ENCODE peak calls at places on chromosomes 4 and X, in five cellular contexts. One of them, this sample, is unnamed.

GRCh38 chr4:113541933-113542332 is 219.6 kb downstream of the CAMK2D start:
- DNase-seq in CD4-positive, alpha-beta T cell: no peak
- DNase-seq in astrocyte of the spinal cord: no peak
- DNase-seq in substantia nigra: no peak
- DNase-seq in heart left ventricle: no peak
- DNase-seq in this sample: no peak

GRCh38 chrX:54926978-54927377 is 6.4 kb downstream of the TRO start:
- DNase-seq in CD4-positive, alpha-beta T cell: no peak
- DNase-seq in astrocyte of the spinal cord: no peak
- DNase-seq in substantia nigra: no peak
- DNase-seq in heart left ventricle: no peak
- DNase-seq in this sample: no peak

GRCh38 chr4:184267673-184268573 is 50.2 kb upstream of the ENPP6 start:
- DNase-seq in CD4-positive, alpha-beta T cell: peak
- DNase-seq in astrocyte of the spinal cord: peak
- DNase-seq in substantia nigra: no peak
- DNase-seq in heart left ventricle: peak
- DNase-seq in this sample: peak

GRCh38 chr4:74005528-74005927 is 7.1 kb upstream of the CXCL5 start:
- DNase-seq in CD4-positive, alpha-beta T cell: no peak
- DNase-seq in astrocyte of the spinal cord: no peak
- DNase-seq in substantia nigra: no peak
- DNase-seq in heart left ventricle: no peak
- DNase-seq in this sample: no peak

GRCh38 chrX:22021721-22022120 is 10.4 kb upstream of the PHEX start:
- DNase-seq in CD4-positive, alpha-beta T cell: no peak
- DNase-seq in astrocyte of the spinal cord: no peak
- DNase-seq in substantia nigra: no peak
- DNase-seq in heart left ventricle: no peak
- DNase-seq in this sample: no peak

GRCh38 chr4:4506961-4507360 is 34.9 kb downstream of the STX18 start:
- DNase-seq in CD4-positive, alpha-beta T cell: no peak
- DNase-seq in astrocyte of the spinal cord: no peak
- DNase-seq in substantia nigra: no peak
- DNase-seq in heart left ventricle: no peak
- DNase-seq in this sample: no peak

GRCh38 chrX:28802625-28803024 is 215.4 kb downstream of the IL1RAPL1 start:
- DNase-seq in CD4-positive, alpha-beta T cell: no peak
- DNase-seq in astrocyte of the spinal cord: peak
- DNase-seq in substantia nigra: no peak
- DNase-seq in heart left ventricle: no peak
- DNase-seq in this sample: no peak

GRCh38 chr4:157291071-157291470 is 70.5 kb downstream of the GRIA2 start:
- DNase-seq in CD4-positive, alpha-beta T cell: no peak
- DNase-seq in astrocyte of the spinal cord: no peak
- DNase-seq in substantia nigra: no peak
- DNase-seq in heart left ventricle: no peak
- DNase-seq in this sample: no peak

GRCh38 chr4:54187148-54187547 is 41.9 kb upstream of the PDGFRA start:
- DNase-seq in CD4-positive, alpha-beta T cell: no peak
- DNase-seq in astrocyte of the spinal cord: no peak
- DNase-seq in substantia nigra: no peak
- DNase-seq in heart left ventricle: peak
- DNase-seq in this sample: no peak

GRCh38 chrX:12910424-12910823 is 4.0 kb downstream of the TLR8 start:
- DNase-seq in CD4-positive, alpha-beta T cell: no peak
- DNase-seq in astrocyte of the spinal cord: no peak
- DNase-seq in substantia nigra: no peak
- DNase-seq in heart left ventricle: no peak
- DNase-seq in this sample: no peak

GRCh38 chr4:123481034-123481433 is 84.4 kb downstream of the SPRY1 start:
- DNase-seq in CD4-positive, alpha-beta T cell: no peak
- DNase-seq in astrocyte of the spinal cord: peak
- DNase-seq in substantia nigra: no peak
- DNase-seq in heart left ventricle: no peak
- DNase-seq in this sample: no peak

GRCh38 chrX:112799425-112799824 is 41.2 kb downstream of the AMOT start:
- DNase-seq in CD4-positive, alpha-beta T cell: no peak
- DNase-seq in astrocyte of the spinal cord: no peak
- DNase-seq in substantia nigra: no peak
- DNase-seq in heart left ventricle: no peak
- DNase-seq in this sample: no peak

GRCh38 chrX:135509885-135510284 is 10.6 kb upstream of the INTS6L start:
- DNase-seq in CD4-positive, alpha-beta T cell: no peak
- DNase-seq in astrocyte of the spinal cord: no peak
- DNase-seq in substantia nigra: no peak
- DNase-seq in heart left ventricle: no peak
- DNase-seq in this sample: no peak

This sample was measured in stimulated activated effector memory CD8-positive, alpha-beta T cell treated with anti-CD3 and anti-CD28 coated beads, Interleukin-12 subunit alpha, Interleukin-12 subunit beta, amount 100 ng/mL, for 72 hours.